ENCODE peak calls at places on chromosomes 4 and X, in seven cellular contexts. U is IMR-90, S is SK-N-SH, X is HepG2, F is H1, B is GM12878, R is K562. D is an unnamed sample.

GRCh38 chr4:76486588-76487276 is 51.7 kb downstream of the SHROOM3 start:
- DNase-seq in U (no peak), S (no peak), X (no peak), F (no peak), B (no peak), R (no peak), D (no peak)

GRCh38 chr4:164204434-164204833 is 549.5 kb upstream of the SMIM31 start:
- DNase-seq in U (peak; percentile 12), S (no peak), X (peak; percentile 1), F (no peak), B (no peak), R (no peak), D (no peak)

GRCh38 chr4:3847211-3847940 is 81.2 kb downstream of the ADRA2C start:
- DNase-seq in U (no peak), S (no peak), X (no peak), F (no peak), B (no peak), R (no peak), D (no peak)

GRCh38 chr4:16777726-16778125 is 120.7 kb downstream of the LDB2 start:
- DNase-seq in U (peak; percentile 30), S (no peak), X (no peak), F (no peak), B (no peak), R (no peak), D (no peak)

GRCh38 chr4:14180983-14181601 is 553.6 kb upstream of the BOD1L1 start:
- DNase-seq in U (peak; percentile 14), S (no peak), X (no peak), F (no peak), B (no peak), R (no peak), D (peak; percentile 82)

GRCh38 chrX:39855748-39856129 is 242.0 kb downstream of the BCOR start:
- DNase-seq in U (peak; percentile 43), S (no peak), X (no peak), F (no peak), B (peak; percentile 77), R (peak; percentile 79), D (peak; percentile 28)

GRCh38 chrX:31266172-31267076 is 194.6 kb upstream of the FTHL17 start:
- DNase-seq in U (no peak), S (peak; percentile 79), X (peak; percentile 25), F (no peak), B (no peak), R (peak; percentile 63), D (no peak)

GRCh38 chr4:23747131-23747752 is 142.6 kb downstream of the PPARGC1A start:
- DNase-seq in U (no peak), S (no peak), X (no peak), F (no peak), B (no peak), R (no peak), D (no peak)

GRCh38 chrX:153626025-153626633 is 20.9 kb upstream of the DUSP9 start:
- DNase-seq in U (no peak), S (no peak), X (no peak), F (no peak), B (no peak), R (no peak), D (no peak)

GRCh38 chrX:130848763-130849162 is 54.2 kb downstream of the ENOX2 start:
- DNase-seq in U (no peak), S (no peak), X (no peak), F (no peak), B (no peak), R (no peak), D (no peak)

GRCh38 chr4:176742211-176742610 is 50.5 kb downstream of the VEGFC start:
- DNase-seq in U (no peak), S (no peak), X (no peak), F (no peak), B (no peak), R (no peak), D (no peak)

GRCh38 chrX:69133561-69134542 is 31.4 kb downstream of the PJA1 start:
- DNase-seq in U (peak; percentile 69), S (peak; percentile 68), X (peak; percentile 59), F (no peak), B (no peak), R (peak; percentile 34), D (peak; percentile 58)

GRCh38 chrX:69083785-69084184 is 81.5 kb downstream of the PJA1 start:
- DNase-seq in U (no peak), S (no peak), X (no peak), F (no peak), B (no peak), R (no peak), D (no peak)

GRCh38 chr4:144565558-144566195 is 80.3 kb upstream of the HHIP start:
- DNase-seq in U (peak; percentile 76), S (no peak), X (no peak), F (no peak), B (no peak), R (no peak), D (no peak)

GRCh38 chr4:7167706-7168105 is 24.6 kb upstream of the SORCS2 start:
- DNase-seq in U (no peak), S (no peak), X (peak; percentile 40), F (no peak), B (no peak), R (no peak), D (peak; percentile 26)

GRCh38 chrX:48956728-48957414 is 536 bp downstream of the OTUD5 start:
- DNase-seq in U (no peak), S (no peak), X (no peak), F (no peak), B (no peak), R (no peak), D (no peak)

GRCh38 chr4:44162538-44163270 is 285.9 kb downstream of the KCTD8 start:
- DNase-seq in U (no peak), S (no peak), X (no peak), F (no peak), B (no peak), R (no peak), D (no peak)

GRCh38 chr4:77052352-77052751 is 23.4 kb downstream of the CCNI start:
- DNase-seq in U (peak; percentile 69), S (no peak), X (peak; percentile 35), F (no peak), B (no peak), R (peak; percentile 47), D (no peak)

GRCh38 chr4:53545942-53546581 is 45.2 kb downstream of the LNX1 start:
- DNase-seq in U (no peak), S (no peak), X (no peak), F (no peak), B (no peak), R (no peak), D (no peak)

GRCh38 chrX:10945463-10945862 is 165.7 kb upstream of the HCCS start:
- DNase-seq in U (no peak), S (no peak), X (no peak), F (no peak), B (no peak), R (no peak), D (no peak)

GRCh38 chrX:153821066-153821465 is 9.3 kb downstream of the PDZD4 start:
- DNase-seq in U (no peak), S (peak; percentile 30), X (no peak), F (no peak), B (no peak), R (no peak), D (no peak)

GRCh38 chr4:109172301-109172700 is 130.2 kb downstream of the COL25A1 start:
- DNase-seq in U (no peak), S (no peak), X (no peak), F (no peak), B (no peak), R (no peak), D (no peak)

GRCh38 chr4:159358226-159358625 is 255.3 kb downstream of the RAPGEF2 start:
- DNase-seq in U (peak; percentile 90), S (no peak), X (no peak), F (no peak), B (no peak), R (no peak), D (no peak)

GRCh38 chr4:108355523-108356208 is 186.9 kb upstream of the LEF1 start:
- DNase-seq in U (no peak), S (peak; percentile 69), X (no peak), F (no peak), B (no peak), R (peak; percentile 20), D (no peak)

GRCh38 chr4:40619600-40619999 is 10.1 kb downstream of the RBM47 start:
- DNase-seq in U (no peak), S (no peak), X (no peak), F (no peak), B (no peak), R (no peak), D (no peak)

GRCh38 chr4:151968643-151969042 is 207.8 kb upstream of the GATB start:
- DNase-seq in U (no peak), S (no peak), X (no peak), F (no peak), B (no peak), R (no peak), D (no peak)
- TF ChIP-seq RFX5 in U (no peak), S (no peak), X (no peak), F (no peak), B (no peak), R (no peak), D (no peak)

DNA sequence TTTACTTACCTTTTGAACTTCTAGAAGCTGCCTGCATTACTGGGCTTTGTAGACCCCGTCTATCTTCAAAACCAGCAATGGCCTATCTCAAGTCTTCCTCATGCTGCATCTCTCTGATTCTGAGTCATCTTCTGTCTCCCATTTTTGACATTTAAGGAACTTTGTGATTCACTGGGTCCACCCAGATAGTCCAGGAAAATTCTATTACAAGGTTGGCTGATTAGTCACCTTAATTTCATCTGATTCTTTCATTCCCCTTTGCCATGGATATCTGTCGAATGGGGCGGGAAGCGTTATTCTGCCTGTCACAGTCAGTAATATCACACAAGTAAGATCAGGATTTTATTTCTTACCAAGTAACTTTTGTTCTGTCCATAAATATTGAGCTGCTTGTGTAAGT is 618.0 kb downstream of the CCSER1 start:
- DNase-seq in U (no peak), S (no peak), X (no peak), F (no peak), B (no peak), R (no peak), D (peak; percentile 10)
- TF ChIP-seq RFX5 in U (no peak), S (no peak), X (no peak), F (no peak), B (no peak), R (no peak), D (no peak)

GRCh38 chr4:102541708-102542107 is 40.5 kb downstream of the NFKB1 start:
- DNase-seq in U (no peak), S (no peak), X (no peak), F (peak; percentile 19), B (no peak), R (no peak), D (peak; percentile 1)
- TF ChIP-seq RFX5 in U (no peak), S (no peak), X (no peak), F (no peak), B (no peak), R (no peak), D (no peak)

DNA sequence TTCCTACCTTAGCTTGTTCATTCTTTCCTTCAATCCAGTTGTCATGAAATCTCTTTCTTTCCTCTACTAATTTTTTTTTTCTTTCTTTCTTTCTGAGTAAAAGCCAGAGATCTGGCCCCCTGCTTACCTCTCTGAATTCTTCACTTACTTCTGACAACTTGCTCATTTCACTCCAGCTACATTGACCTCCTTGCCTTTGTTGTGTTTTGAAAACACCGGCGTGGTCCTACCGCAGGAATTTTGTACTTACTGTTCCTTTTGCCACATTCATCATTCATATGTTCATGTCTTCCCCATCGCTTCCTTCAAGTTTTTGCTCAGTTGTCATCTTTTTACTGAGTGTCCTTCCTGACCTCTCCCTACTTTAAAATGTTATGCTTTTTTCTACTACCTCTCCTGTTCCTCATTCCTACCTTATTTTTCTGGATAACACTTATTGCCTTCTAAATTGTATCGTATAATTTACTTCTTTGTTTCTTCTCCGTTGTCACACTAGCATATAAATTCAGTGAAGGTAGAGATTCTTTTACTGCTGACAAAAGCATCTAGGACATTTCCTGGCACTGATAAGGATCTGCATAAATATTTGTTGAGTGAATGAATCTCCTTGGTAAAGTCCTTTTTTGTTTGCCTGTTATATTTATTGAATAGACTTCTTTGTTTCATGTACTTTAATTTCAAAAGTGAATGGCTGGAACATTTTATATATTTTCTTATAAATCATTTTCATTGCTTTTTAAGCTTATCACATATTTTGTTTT is 74.4 kb downstream of the NFKB1 start:
- DNase-seq in U (no peak), S (no peak), X (peak; percentile 39), F (no peak), B (no peak), R (no peak), D (no peak)
- TF ChIP-seq RFX5 in U (no peak), S (no peak), X (no peak), F (no peak), B (no peak), R (no peak), D (no peak)